ENCODE peak calls at places on chromosome 7, in ten cellular contexts. C is Calu3; B is IMR-90; W is MM.1S; J is WERI-Rb-1; S is AG04450; Y is PC-3; M is CD4-positive, alpha-beta T cell; U is fibroblast of the aortic adventitia; A is lower lobe of right lung. I is an unnamed sample.

GRCh38 chr7:475951-476441 is 43.6 kb downstream of the PDGFA start:
- DNase-seq in C (no peak), B (no peak), W (no peak), J (no peak), S (no peak), Y (no peak), M (no peak), U (no peak), A (no peak), I (no peak)

GRCh38 chr7:88759956-88760515 is 536 bp downstream of the ZNF804B start:
- DNase-seq in C (no peak), B (no peak), W (no peak), J (no peak), S (no peak), Y (no peak), M (no peak), U (no peak), A (no peak), I (no peak)

GRCh38 chr7:66964391-66964790 is 31.0 kb downstream of the SBDS start:
- DNase-seq in C (no peak), B (peak), W (no peak), J (no peak), S (peak), Y (peak), M (no peak), U (peak), A (no peak), I (no peak)

GRCh38 chr7:104980969-104981670 is 32.9 kb upstream of the KMT2E start:
- DNase-seq in C (no peak), B (peak), W (peak), J (no peak), S (no peak), Y (peak), M (no peak), U (peak), A (no peak), I (peak)

GRCh38 chr7:12794722-12795302 is 107.4 kb downstream of the ARL4A start:
- DNase-seq in C (no peak), B (no peak), W (no peak), J (no peak), S (no peak), Y (no peak), M (no peak), U (no peak), A (no peak), I (no peak)

GRCh38 chr7:95527033-95527775 is 41.5 kb downstream of the ASB4 start:
- DNase-seq in C (peak), B (peak), W (peak), J (peak), S (no peak), Y (peak), M (no peak), U (peak), A (no peak), I (peak)

GRCh38 chr7:16242920-16243319 is 178.4 kb downstream of the CRPPA start:
- DNase-seq in C (no peak), B (no peak), W (no peak), J (no peak), S (no peak), Y (no peak), M (no peak), U (no peak), A (no peak), I (no peak)

GRCh38 chr7:18458830-18459229 is 36.7 kb upstream of the HDAC9 start:
- DNase-seq in C (peak), B (no peak), W (no peak), J (no peak), S (no peak), Y (no peak), M (no peak), U (peak), A (no peak), I (no peak)

GRCh38 chr7:101125989-101126650 is 784 bp upstream of the SERPINE1 start:
- DNase-seq in C (no peak), B (peak), W (no peak), J (no peak), S (no peak), Y (no peak), M (no peak), U (peak), A (peak), I (peak)

GRCh38 chr7:111074071-111074771 is 16.7 kb upstream of the LRRN3 start:
- DNase-seq in C (no peak), B (no peak), W (no peak), J (no peak), S (no peak), Y (no peak), M (no peak), U (peak), A (no peak), I (peak)

GRCh38 chr7:98250789-98251188 is 1.2 kb downstream of the TECPR1 start:
- DNase-seq in C (no peak), B (no peak), W (peak), J (peak), S (no peak), Y (peak), M (peak), U (no peak), A (no peak), I (no peak)

GRCh38 chr7:3544202-3544601 is 243.2 kb downstream of the SDK1 start:
- DNase-seq in C (no peak), B (no peak), W (no peak), J (peak), S (no peak), Y (no peak), M (no peak), U (no peak), A (no peak), I (no peak)

GRCh38 chr7:135846339-135846738 is 97.7 kb upstream of the FAM180A start:
- DNase-seq in C (no peak), B (no peak), W (no peak), J (no peak), S (no peak), Y (no peak), M (no peak), U (no peak), A (no peak), I (no peak)

GRCh38 chr7:98294798-98295382 is 13.4 kb downstream of the BRI3 start:
- DNase-seq in C (peak), B (peak), W (no peak), J (peak), S (no peak), Y (peak), M (no peak), U (no peak), A (peak), I (peak)

GRCh38 chr7:4190021-4190981 is 491.8 kb upstream of the FOXK1 start:
- DNase-seq in C (peak), B (no peak), W (no peak), J (no peak), S (no peak), Y (no peak), M (no peak), U (no peak), A (no peak), I (no peak)

GRCh38 chr7:44969701-44970494 is 8.9 kb downstream of the MYO1G start:
- DNase-seq in C (no peak), B (no peak), W (no peak), J (peak), S (no peak), Y (no peak), M (no peak), U (no peak), A (no peak), I (no peak)

GRCh38 chr7:155108144-155108901 is 38.2 kb downstream of the HTR5A start:
- DNase-seq in C (no peak), B (no peak), W (no peak), J (no peak), S (no peak), Y (no peak), M (no peak), U (no peak), A (no peak), I (no peak)

GRCh38 chr7:109318146-109318545 is 748.5 kb downstream of the DNAJB9 start:
- DNase-seq in C (no peak), B (no peak), W (no peak), J (no peak), S (no peak), Y (no peak), M (no peak), U (no peak), A (no peak), I (no peak)
- TF ChIP-seq CTCF in C (no peak), B (no peak), W (no peak), J (no peak), S (no peak), Y (no peak), M (no peak), U (no peak), A (no peak), I (no peak)

DNA sequence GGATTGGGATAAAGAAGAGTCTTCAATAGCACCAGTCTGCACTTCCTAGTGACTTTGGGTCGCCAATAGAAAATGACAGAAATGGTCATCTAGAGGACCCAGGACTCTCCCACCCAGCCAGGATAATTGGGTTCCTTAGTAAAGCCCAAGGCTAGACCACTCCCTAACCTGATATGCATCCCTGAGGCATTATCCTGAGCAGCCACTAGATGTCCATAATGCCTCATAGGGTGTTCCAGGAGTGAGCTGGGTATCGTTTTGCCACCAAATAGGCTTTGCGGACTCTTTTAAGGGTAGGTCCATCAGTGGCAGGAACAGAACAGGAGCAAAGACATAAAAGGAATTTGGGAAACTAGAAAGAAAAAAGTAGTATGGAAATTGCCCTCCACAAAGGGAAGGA is 4.5 kb upstream of the LRRC4 start:
- DNase-seq in C (peak), B (no peak), W (peak), J (peak), S (no peak), Y (peak), M (no peak), U (peak), A (no peak), I (no peak)
- TF ChIP-seq CTCF in C (no peak), B (peak), W (peak), J (peak), S (peak), Y (peak), M (no peak), U (peak), A (peak), I (peak)

GRCh38 chr7:31058688-31059087 is 6.6 kb downstream of the ADCYAP1R1 start:
- DNase-seq in C (no peak), B (no peak), W (no peak), J (no peak), S (no peak), Y (no peak), M (no peak), U (no peak), A (no peak), I (no peak)

GRCh38 chr7:31056775-31057346 is 4.8 kb downstream of the ADCYAP1R1 start:
- DNase-seq in C (peak), B (no peak), W (no peak), J (no peak), S (no peak), Y (peak), M (no peak), U (no peak), A (no peak), I (peak)

GRCh38 chr7:31061185-31061584 is 9.1 kb downstream of the ADCYAP1R1 start:
- DNase-seq in C (peak), B (no peak), W (no peak), J (no peak), S (no peak), Y (no peak), M (no peak), U (no peak), A (no peak), I (no peak)

GRCh38 chr7:31058122-31058521 is 6.0 kb downstream of the ADCYAP1R1 start:
- DNase-seq in C (peak), B (peak), W (no peak), J (no peak), S (no peak), Y (peak), M (no peak), U (no peak), A (no peak), I (peak)

DNA sequence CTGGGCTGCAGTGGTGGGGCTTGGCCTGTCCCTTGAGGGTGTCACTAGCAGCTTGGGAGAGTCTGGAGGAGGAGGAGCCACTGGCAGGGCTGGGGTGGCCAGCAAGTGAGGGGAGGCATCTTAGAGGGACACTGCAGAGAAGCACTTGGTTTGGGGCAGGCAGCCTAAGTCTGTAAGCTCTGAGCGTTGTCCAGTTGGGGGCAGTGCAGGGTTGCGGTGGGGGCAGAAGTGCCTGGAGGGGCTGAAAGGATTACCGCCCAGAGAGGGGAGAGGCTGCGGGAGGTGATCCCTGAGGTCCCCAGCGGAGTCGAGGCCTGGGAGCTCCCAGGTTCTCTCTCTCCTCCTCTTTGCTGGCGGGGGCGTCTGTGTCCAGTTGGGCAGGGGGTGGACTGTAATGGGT is 7.4 kb downstream of the ADCYAP1R1 start:
- DNase-seq in C (peak), B (no peak), W (no peak), J (peak), S (no peak), Y (no peak), M (no peak), U (no peak), A (no peak), I (no peak)
- TF ChIP-seq CTCF in C (no peak), B (no peak), W (no peak), J (peak), S (no peak), Y (no peak), M (no peak), U (no peak), A (no peak), I (no peak)

DNA sequence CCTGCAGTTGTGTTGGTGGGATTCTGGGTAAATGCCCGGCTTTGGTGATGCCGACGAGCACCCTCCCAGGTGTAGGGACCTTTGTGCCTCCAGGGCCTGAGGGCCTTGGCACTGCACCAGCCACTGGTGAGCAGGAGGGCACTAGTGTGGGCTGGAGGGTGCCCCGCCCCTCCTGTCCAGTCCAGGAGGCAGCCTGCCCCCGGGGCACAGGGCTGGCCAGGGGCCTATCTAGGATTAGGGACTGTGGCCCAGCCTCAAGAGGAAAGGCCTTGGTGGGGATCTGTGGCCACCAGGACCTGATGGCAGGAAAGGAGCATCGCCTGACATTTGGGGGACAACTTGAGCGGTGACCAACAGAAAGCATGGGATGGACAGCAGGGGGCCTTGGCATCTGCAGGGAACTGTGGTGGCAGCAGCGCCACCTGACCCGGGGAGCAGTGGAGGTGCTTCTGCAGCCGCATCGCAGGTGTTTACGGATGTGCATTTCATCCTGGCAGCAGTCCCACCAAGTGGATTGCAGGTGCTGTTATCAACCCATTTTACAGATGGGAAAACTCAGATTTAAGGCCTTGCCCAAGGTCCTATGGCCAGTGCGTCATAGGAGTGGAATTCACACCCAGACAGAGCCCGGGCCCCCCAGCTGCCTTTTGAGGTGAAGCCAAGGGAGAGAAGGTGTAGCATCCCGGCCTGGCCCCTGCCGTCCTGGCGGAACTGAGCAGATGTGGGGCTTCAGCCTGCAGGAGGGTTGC is 11.1 kb downstream of the ZNF316 start:
- DNase-seq in C (no peak), B (no peak), W (no peak), J (no peak), S (no peak), Y (no peak), M (no peak), U (no peak), A (no peak), I (no peak)
- TF ChIP-seq CTCF in C (no peak), B (no peak), W (no peak), J (no peak), S (no peak), Y (no peak), M (no peak), U (no peak), A (no peak), I (no peak)